ENCODE peak calls at places on chromosomes 13 and 19, in eight cellular contexts. L is COR-L47; V is CD4-positive, alpha-beta T cell; C is Kasumi-1; S is C1 segment of cervical spinal cord; J is HFF-Myc; O is activated T-helper 1 cell treated with anti-CD3 and anti-CD28 coated beads, Interleukin-2, amount 50 U/mL, for 16 hours; D is NCI-H69. A is an unnamed sample.

GRCh38 chr19:11378319-11379189 is 4.1 kb downstream of the SWSAP1 start:
- DNase-seq in V (no peak), C (peak; percentile 21), L (peak; percentile 40), S (no peak), D (peak; percentile 50), O (no peak), J (no peak), A (no peak)

GRCh38 chr19:48656840-48657474 is 11.0 kb upstream of the CA11 start:
- DNase-seq in C (no peak), D (no peak), S (no peak), J (peak; percentile 84), L (no peak), V (no peak), O (no peak), A (no peak)

GRCh38 chr13:58960909-58961308 is 1202.8 kb downstream of the DIAPH3 start:
- DNase-seq in V (no peak), O (no peak), L (no peak), D (peak; percentile 52), C (peak; percentile 77), J (no peak), S (no peak), A (no peak)

GRCh38 chr13:112255550-112256120 is 120.5 kb upstream of the SPACA7 start:
- DNase-seq in L (no peak), O (no peak), J (no peak), S (no peak), V (no peak), D (no peak), C (no peak), A (peak; percentile 78)

GRCh38 chr13:63307239-63307638 is 1891.6 kb upstream of the PCDH20 start:
- DNase-seq in C (peak; percentile 24), V (no peak), L (no peak), O (no peak), D (peak; percentile 76), S (no peak), J (no peak), A (no peak)

GRCh38 chr19:18167975-18168645 is 5.5 kb upstream of the IFI30 start:
- DNase-seq in V (peak; percentile 54), D (peak; percentile 60), J (no peak), C (peak; percentile 56), S (no peak), O (peak; percentile 38), L (peak; percentile 1), A (no peak)

GRCh38 chr19:5354403-5354802 is 13.8 kb upstream of the PTPRS start:
- DNase-seq in J (no peak), D (peak; percentile 43), S (no peak), C (no peak), L (no peak), O (no peak), V (no peak), A (no peak)

GRCh38 chr13:64154514-64154913 is 2738.9 kb upstream of the PCDH20 start:
- DNase-seq in V (no peak), C (peak; percentile 43), J (peak; percentile 1), O (no peak), S (no peak), L (peak; percentile 19), D (peak; percentile 57), A (no peak)

GRCh38 chr13:106176103-106176502 is 359.4 kb downstream of the EFNB2 start:
- DNase-seq in D (no peak), J (peak; percentile 22), L (no peak), V (no peak), O (no peak), C (no peak), S (no peak), A (no peak)

GRCh38 chr19:34468400-34468799 is 13.2 kb upstream of the WTIP start:
- DNase-seq in J (no peak), L (no peak), D (no peak), V (no peak), C (no peak), O (no peak), S (no peak), A (no peak)

GRCh38 chr13:107376393-107377085 is 808.6 kb upstream of the ARGLU1 start:
- DNase-seq in L (peak; percentile 92), V (no peak), D (peak; percentile 97), J (no peak), O (no peak), S (no peak), C (no peak), A (no peak)

GRCh38 chr13:62060570-62060969 is 644.9 kb upstream of the PCDH20 start:
- DNase-seq in S (no peak), C (no peak), O (no peak), J (no peak), L (no peak), D (peak; percentile 29), V (no peak), A (no peak)

GRCh38 chr13:113832204-113832603 is 31.7 kb downstream of the GAS6 start:
- DNase-seq in J (no peak), L (no peak), C (no peak), S (no peak), V (no peak), O (no peak), D (no peak), A (no peak)

GRCh38 chr13:95713651-95714050 is 36.7 kb downstream of the DNAJC3 start:
- DNase-seq in S (no peak), V (no peak), O (no peak), J (no peak), D (no peak), C (no peak), L (no peak), A (no peak)

GRCh38 chr19:43524922-43525835 is 1.8 kb downstream of the ETHE1 start:
- DNase-seq in O (peak; percentile 16), C (peak; percentile 97), S (no peak), L (no peak), D (peak; percentile 49), V (no peak), J (no peak), A (no peak)

GRCh38 chr13:35961002-35961401 is 170.2 kb downstream of the DCLK1 start:
- DNase-seq in V (no peak), J (no peak), C (no peak), O (no peak), L (no peak), S (no peak), D (no peak), A (no peak)

GRCh38 chr13:43614063-43614462 is 172.7 kb downstream of the ENOX1 start:
- DNase-seq in J (no peak), L (no peak), O (no peak), S (no peak), D (no peak), V (no peak), C (no peak), A (no peak)

GRCh38 chr13:74226791-74227475 is 92.7 kb upstream of the KLF12 start:
- DNase-seq in O (no peak), L (no peak), S (no peak), J (no peak), C (no peak), D (no peak), V (no peak), A (no peak)

GRCh38 chr19:3916033-3916432 is 16.8 kb upstream of the NMRK2 start:
- DNase-seq in V (no peak), O (no peak), L (no peak), J (no peak), S (no peak), C (no peak), D (no peak), A (no peak)

GRCh38 chr13:112622375-112622774 is 34.4 kb upstream of the TUBGCP3 start:
- DNase-seq in S (no peak), V (no peak), L (no peak), J (no peak), D (peak; percentile 55), O (no peak), C (no peak), A (no peak)

GRCh38 chr19:54017266-54017665 is 25.8 kb downstream of the CACNG6 start:
- DNase-seq in V (no peak), D (peak; percentile 16), C (no peak), L (no peak), O (no peak), J (no peak), S (no peak), A (no peak)

GRCh38 chr13:80338781-80339577 is 1.9 kb downstream of the SPRY2 start:
- DNase-seq in S (peak; percentile 75), L (peak; percentile 45), J (no peak), D (peak; percentile 4), O (no peak), C (peak; percentile 83), V (no peak), A (peak; percentile 93)

GRCh38 chr19:20503536-20503935 is 62.0 kb downstream of the ZNF737 start:
- DNase-seq in D (peak; percentile 84), S (no peak), C (no peak), L (no peak), J (no peak), O (no peak), V (no peak), A (no peak)

GRCh38 chr13:113562866-113563265 is 21.7 kb upstream of the TFDP1 start:
- DNase-seq in O (no peak), J (no peak), S (no peak), V (no peak), C (no peak), L (no peak), D (no peak), A (peak; percentile 26)

GRCh38 chr13:36475468-36475867 is 43.2 kb downstream of the CCNA1 start:
- DNase-seq in V (no peak), S (no peak), D (peak; percentile 58), L (peak; percentile 45), J (no peak), C (no peak), O (no peak), A (no peak)